ENCODE peak calls at places on chromosomes 16 and 17, in six cellular contexts. One of them, this sample, is unnamed.

GRCh38 chr17:57999496-58000017 is 7.5 kb downstream of the SRSF1 start:
- DNase-seq in fibroblast of mammary gland: peak; percentile 83
- DNase-seq in HFFc6: peak; percentile 76
- DNase-seq in fibroblast of villous mesenchyme: peak; percentile 87
- DNase-seq in neural progenitor cell: peak; percentile 78
- DNase-seq in A549: peak; percentile 53
- DNase-seq in this sample: no peak

GRCh38 chr17:1322014-1322428 is 42.6 kb downstream of the TRARG1 start:
- DNase-seq in fibroblast of villous mesenchyme: no peak
- DNase-seq in A549: no peak
- DNase-seq in fibroblast of mammary gland: no peak
- DNase-seq in HFFc6: no peak
- DNase-seq in neural progenitor cell: no peak
- DNase-seq in this sample: no peak

GRCh38 chr16:14286381-14287230 is 215.5 kb downstream of the MRTFB start:
- DNase-seq in HFFc6: no peak
- DNase-seq in fibroblast of villous mesenchyme: no peak
- DNase-seq in A549: no peak
- DNase-seq in neural progenitor cell: peak; percentile 63
- DNase-seq in fibroblast of mammary gland: no peak
- DNase-seq in this sample: no peak

GRCh38 chr17:49946964-49947584 is 21.9 kb upstream of the DLX4 start:
- DNase-seq in neural progenitor cell: no peak
- DNase-seq in A549: no peak
- DNase-seq in fibroblast of villous mesenchyme: no peak
- DNase-seq in fibroblast of mammary gland: no peak
- DNase-seq in HFFc6: no peak
- DNase-seq in this sample: no peak

GRCh38 chr17:81459224-81459623 is 53.4 kb downstream of the ACTG1 start:
- DNase-seq in fibroblast of mammary gland: no peak
- DNase-seq in neural progenitor cell: no peak
- DNase-seq in fibroblast of villous mesenchyme: no peak
- DNase-seq in HFFc6: no peak
- DNase-seq in A549: no peak
- DNase-seq in this sample: no peak

GRCh38 chr16:28491080-28491969 is 549 bp downstream of the CLN3 start:
- DNase-seq in fibroblast of villous mesenchyme: peak; percentile 13
- DNase-seq in HFFc6: peak; percentile 4
- DNase-seq in fibroblast of mammary gland: no peak
- DNase-seq in neural progenitor cell: peak; percentile 64
- DNase-seq in A549: peak; percentile 43
- DNase-seq in this sample: peak; percentile 48

GRCh38 chr16:4106516-4106915 is 9.7 kb downstream of the ADCY9 start:
- DNase-seq in HFFc6: no peak
- DNase-seq in fibroblast of mammary gland: no peak
- DNase-seq in A549: no peak
- DNase-seq in neural progenitor cell: no peak
- DNase-seq in fibroblast of villous mesenchyme: no peak
- DNase-seq in this sample: no peak

GRCh38 chr17:81004336-81005015 is 12.8 kb downstream of the CHMP6 start:
- DNase-seq in fibroblast of villous mesenchyme: no peak
- DNase-seq in neural progenitor cell: peak; percentile 39
- DNase-seq in fibroblast of mammary gland: no peak
- DNase-seq in HFFc6: no peak
- DNase-seq in A549: no peak
- DNase-seq in this sample: no peak

GRCh38 chr16:1678500-1679098 is 520 bp downstream of the JPT2 start:
- DNase-seq in HFFc6: peak; percentile 18
- DNase-seq in A549: peak; percentile 52
- DNase-seq in fibroblast of villous mesenchyme: peak; percentile 55
- DNase-seq in neural progenitor cell: peak; percentile 41
- DNase-seq in fibroblast of mammary gland: peak; percentile 38
- DNase-seq in this sample: peak; percentile 29

GRCh38 chr16:84741351-84741791 is 41.6 kb downstream of the USP10 start:
- DNase-seq in fibroblast of mammary gland: peak; percentile 67
- DNase-seq in HFFc6: peak; percentile 69
- DNase-seq in neural progenitor cell: no peak
- DNase-seq in A549: no peak
- DNase-seq in fibroblast of villous mesenchyme: no peak
- DNase-seq in this sample: no peak

GRCh38 chr16:24852281-24852721 is 6.5 kb downstream of the SLC5A11 start:
- DNase-seq in neural progenitor cell: peak; percentile 18
- DNase-seq in A549: no peak
- DNase-seq in fibroblast of villous mesenchyme: no peak
- DNase-seq in fibroblast of mammary gland: no peak
- DNase-seq in HFFc6: no peak
- DNase-seq in this sample: no peak

GRCh38 chr17:28937044-28937729 is 14.1 kb downstream of the PHF12 start:
- DNase-seq in HFFc6: no peak
- DNase-seq in fibroblast of mammary gland: peak; percentile 73
- DNase-seq in A549: no peak
- DNase-seq in neural progenitor cell: no peak
- DNase-seq in fibroblast of villous mesenchyme: peak; percentile 64
- DNase-seq in this sample: no peak

GRCh38 chr16:52271088-52271487 is 275.9 kb downstream of the TOX3 start:
- DNase-seq in fibroblast of mammary gland: no peak
- DNase-seq in fibroblast of villous mesenchyme: no peak
- DNase-seq in HFFc6: no peak
- DNase-seq in neural progenitor cell: peak; percentile 82
- DNase-seq in A549: no peak
- DNase-seq in this sample: no peak

GRCh38 chr16:3482659-3483241 is 12.5 kb downstream of the C16orf90 start:
- DNase-seq in fibroblast of villous mesenchyme: no peak
- DNase-seq in A549: no peak
- DNase-seq in neural progenitor cell: no peak
- DNase-seq in fibroblast of mammary gland: no peak
- DNase-seq in HFFc6: no peak
- DNase-seq in this sample: no peak

GRCh38 chr16:23134274-23134673 is 15.0 kb downstream of the USP31 start:
- DNase-seq in HFFc6: no peak
- DNase-seq in A549: no peak
- DNase-seq in neural progenitor cell: no peak
- DNase-seq in fibroblast of villous mesenchyme: peak; percentile 51
- DNase-seq in fibroblast of mammary gland: peak; percentile 14
- DNase-seq in this sample: peak; percentile 67

GRCh38 chr16:87949071-87949744 is 2.0 kb upstream of the BANP start:
- DNase-seq in neural progenitor cell: no peak
- DNase-seq in A549: no peak
- DNase-seq in fibroblast of villous mesenchyme: no peak
- DNase-seq in HFFc6: no peak
- DNase-seq in fibroblast of mammary gland: no peak
- DNase-seq in this sample: no peak

GRCh38 chr17:4101127-4101798 is 41.6 kb downstream of the ZZEF1 start:
- DNase-seq in A549: no peak
- DNase-seq in HFFc6: no peak
- DNase-seq in neural progenitor cell: no peak
- DNase-seq in fibroblast of villous mesenchyme: peak; percentile 33
- DNase-seq in fibroblast of mammary gland: no peak
- DNase-seq in this sample: peak; percentile 11

GRCh38 chr17:10927712-10928111 is 89.8 kb upstream of the PIRT start:
- DNase-seq in fibroblast of mammary gland: no peak
- DNase-seq in HFFc6: no peak
- DNase-seq in neural progenitor cell: no peak
- DNase-seq in A549: no peak
- DNase-seq in fibroblast of villous mesenchyme: no peak
- DNase-seq in this sample: no peak

GRCh38 chr16:71961066-71962039 is 38.8 kb downstream of the PKD1L3 start:
- DNase-seq in fibroblast of mammary gland: peak; percentile 92
- DNase-seq in HFFc6: peak; percentile 75
- DNase-seq in fibroblast of villous mesenchyme: peak; percentile 87
- DNase-seq in A549: peak; percentile 77
- DNase-seq in neural progenitor cell: peak; percentile 88
- DNase-seq in this sample: peak; percentile 88

GRCh38 chr16:27217256-27217655 is 13.9 kb downstream of the KDM8 start:
- DNase-seq in fibroblast of villous mesenchyme: peak; percentile 37
- DNase-seq in fibroblast of mammary gland: peak; percentile 88
- DNase-seq in A549: peak; percentile 29
- DNase-seq in HFFc6: no peak
- DNase-seq in neural progenitor cell: peak; percentile 36
- DNase-seq in this sample: no peak

GRCh38 chr17:80097307-80097630 is 4.1 kb upstream of the GAA start:
- DNase-seq in neural progenitor cell: no peak
- DNase-seq in HFFc6: no peak
- DNase-seq in fibroblast of mammary gland: no peak
- DNase-seq in fibroblast of villous mesenchyme: no peak
- DNase-seq in A549: no peak
- DNase-seq in this sample: no peak

GRCh38 chr16:25608002-25608401 is 83.8 kb upstream of the HS3ST4 start:
- DNase-seq in HFFc6: no peak
- DNase-seq in fibroblast of mammary gland: no peak
- DNase-seq in A549: no peak
- DNase-seq in fibroblast of villous mesenchyme: no peak
- DNase-seq in neural progenitor cell: no peak
- DNase-seq in this sample: no peak

GRCh38 chr16:85420501-85421337 is 192.4 kb upstream of the GSE1 start:
- DNase-seq in neural progenitor cell: peak; percentile 79
- DNase-seq in A549: peak; percentile 74
- DNase-seq in fibroblast of villous mesenchyme: peak; percentile 35
- DNase-seq in fibroblast of mammary gland: peak; percentile 40
- DNase-seq in HFFc6: no peak
- DNase-seq in this sample: peak; percentile 72

GRCh38 chr17:13134106-13134505 is 116.3 kb upstream of the ELAC2 start:
- DNase-seq in A549: no peak
- DNase-seq in neural progenitor cell: no peak
- DNase-seq in HFFc6: no peak
- DNase-seq in fibroblast of mammary gland: peak; percentile 23
- DNase-seq in fibroblast of villous mesenchyme: no peak
- DNase-seq in this sample: no peak

GRCh38 chr17:7046127-7046724 is 2.3 kb upstream of the SLC16A11 start:
- DNase-seq in A549: no peak
- DNase-seq in neural progenitor cell: peak; percentile 54
- DNase-seq in HFFc6: no peak
- DNase-seq in fibroblast of villous mesenchyme: no peak
- DNase-seq in fibroblast of mammary gland: no peak
- DNase-seq in this sample: no peak

DNA sequence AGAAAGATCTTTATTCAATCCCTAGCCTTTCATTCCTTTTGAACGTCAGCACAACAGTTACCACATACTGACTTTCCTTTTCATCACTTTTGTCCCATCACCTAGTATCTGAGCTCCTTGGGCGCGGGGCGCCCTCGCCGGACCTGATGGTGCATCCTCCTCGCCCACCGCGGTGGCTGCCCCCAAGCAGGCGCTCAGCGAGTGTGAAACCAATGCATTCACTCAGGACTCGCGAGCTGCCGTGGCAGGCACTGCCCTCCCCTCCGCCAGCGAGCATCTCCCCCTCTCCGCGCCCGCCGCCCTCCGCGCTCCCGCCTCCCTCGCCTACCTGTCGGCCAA is 756 bp downstream of the KLHL11 start:
- DNase-seq in HFFc6: no peak
- DNase-seq in neural progenitor cell: peak; percentile 65
- DNase-seq in fibroblast of mammary gland: no peak
- DNase-seq in A549: no peak
- DNase-seq in fibroblast of villous mesenchyme: peak; percentile 30
- DNase-seq in this sample: no peak
- TF ChIP-seq CTCF in HFFc6: no peak
- TF ChIP-seq CTCF in neural progenitor cell: no peak
- TF ChIP-seq CTCF in fibroblast of mammary gland: no peak
- TF ChIP-seq CTCF in A549: no peak
- TF ChIP-seq CTCF in fibroblast of villous mesenchyme: no peak
- TF ChIP-seq CTCF in this sample: no peak

DNA sequence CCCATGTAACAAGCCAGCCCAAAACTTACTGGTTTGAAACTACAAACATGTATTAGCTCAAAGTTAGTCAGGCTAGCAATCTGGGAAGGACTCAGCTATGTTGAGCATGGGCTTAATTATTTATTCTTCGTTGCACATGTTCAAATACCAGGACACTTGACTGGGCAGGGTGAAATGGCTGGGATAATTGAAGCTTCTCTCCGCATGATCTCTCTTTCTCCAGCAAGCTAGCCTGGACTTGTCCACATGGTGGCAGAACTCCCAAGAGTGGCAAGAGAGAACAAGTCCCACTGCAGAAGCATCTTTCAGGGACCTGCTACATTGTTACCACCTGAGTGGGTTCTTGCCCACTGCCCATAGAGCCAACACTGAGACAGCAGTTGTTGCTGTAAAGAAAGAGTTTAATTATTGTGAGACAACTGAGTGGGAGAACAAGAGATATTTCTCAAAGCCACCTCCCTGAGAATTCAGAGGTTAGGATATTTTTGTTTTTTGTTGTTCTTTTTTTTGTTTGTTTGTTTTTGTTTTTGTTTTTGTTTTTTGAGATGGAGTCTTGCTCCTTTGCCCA is 16.8 kb upstream of the ATF7IP2 start:
- DNase-seq in A549: no peak
- DNase-seq in HFFc6: no peak
- DNase-seq in neural progenitor cell: peak; percentile 48
- DNase-seq in fibroblast of mammary gland: no peak
- DNase-seq in fibroblast of villous mesenchyme: no peak
- DNase-seq in this sample: no peak
- TF ChIP-seq CTCF in A549: no peak
- TF ChIP-seq CTCF in HFFc6: no peak
- TF ChIP-seq CTCF in neural progenitor cell: peak; percentile 45
- TF ChIP-seq CTCF in fibroblast of mammary gland: no peak
- TF ChIP-seq CTCF in fibroblast of villous mesenchyme: no peak
- TF ChIP-seq CTCF in this sample: peak; percentile 19

DNA sequence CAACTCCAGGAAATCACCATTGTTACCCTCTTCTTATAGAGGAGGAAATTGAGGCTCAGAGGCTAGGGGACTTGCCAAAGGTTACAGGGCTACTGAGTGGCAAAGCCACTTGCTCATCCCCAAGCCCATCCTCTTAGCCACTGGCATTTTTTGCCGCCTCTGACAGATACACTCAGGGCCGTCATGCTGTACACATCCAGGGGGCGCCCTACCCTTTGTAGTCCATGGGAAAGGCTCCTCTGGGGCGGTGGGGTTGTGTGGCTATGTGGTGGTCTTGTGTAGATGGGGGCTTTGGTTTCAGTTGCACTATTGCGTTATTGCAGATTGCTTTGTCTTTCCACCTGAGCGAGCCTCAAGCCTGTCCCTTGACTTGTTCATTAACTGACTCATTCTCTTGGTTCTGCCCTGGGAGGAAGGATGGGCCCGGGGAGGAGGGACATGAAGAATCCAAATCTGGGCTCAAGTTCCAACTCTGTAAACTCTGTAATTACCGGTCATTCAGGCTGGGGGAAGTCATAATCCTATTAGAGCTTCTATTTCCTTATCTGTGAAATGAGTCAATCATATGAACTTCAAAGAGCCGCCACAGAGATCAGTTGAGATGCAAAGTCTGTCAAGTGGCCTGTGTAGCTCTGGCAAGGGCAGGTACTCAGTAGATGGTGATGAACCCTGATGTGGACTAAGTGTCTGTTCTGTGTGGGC is 2.8 kb downstream of the NOS2 start:
- DNase-seq in neural progenitor cell: no peak
- DNase-seq in HFFc6: no peak
- DNase-seq in fibroblast of villous mesenchyme: no peak
- DNase-seq in A549: no peak
- DNase-seq in fibroblast of mammary gland: no peak
- DNase-seq in this sample: no peak
- TF ChIP-seq CTCF in neural progenitor cell: peak; percentile 33
- TF ChIP-seq CTCF in HFFc6: peak; percentile 44
- TF ChIP-seq CTCF in fibroblast of villous mesenchyme: no peak
- TF ChIP-seq CTCF in A549: no peak
- TF ChIP-seq CTCF in fibroblast of mammary gland: no peak
- TF ChIP-seq CTCF in this sample: no peak

DNA sequence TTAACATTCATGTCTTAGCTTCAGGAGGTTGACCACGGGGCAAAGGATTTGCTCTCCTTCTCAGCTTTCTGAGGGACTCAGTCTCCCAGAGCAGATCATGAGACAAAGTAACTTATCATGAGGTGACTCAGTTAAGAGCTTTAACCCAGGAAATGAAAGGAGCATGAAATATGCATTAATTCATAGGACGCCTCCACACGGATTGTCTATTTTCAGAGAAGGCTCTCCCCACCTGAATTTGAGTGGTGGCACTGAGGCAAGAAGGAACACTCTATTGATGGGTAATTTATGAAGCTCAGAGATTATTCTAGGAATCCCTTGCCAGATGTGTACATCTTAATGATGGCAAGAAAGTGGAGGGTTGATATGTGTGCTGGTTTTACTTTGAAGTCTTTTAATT is 681 bp downstream of the RBFOX1 start:
- DNase-seq in HFFc6: no peak
- DNase-seq in fibroblast of villous mesenchyme: no peak
- DNase-seq in fibroblast of mammary gland: no peak
- DNase-seq in A549: no peak
- DNase-seq in neural progenitor cell: no peak
- DNase-seq in this sample: no peak
- TF ChIP-seq CTCF in HFFc6: no peak
- TF ChIP-seq CTCF in fibroblast of villous mesenchyme: no peak
- TF ChIP-seq CTCF in fibroblast of mammary gland: no peak
- TF ChIP-seq CTCF in A549: no peak
- TF ChIP-seq CTCF in neural progenitor cell: no peak
- TF ChIP-seq CTCF in this sample: no peak